ENCODE peak calls at places on chromosomes 3 and 15, in eight cellular contexts. X is tibial artery, U is RWPE1, R is cardiac muscle cell, I is endodermal cell, A is nephron progenitor cell, J is sigmoid colon, B is IMR-90. L is an unnamed sample.

GRCh38 chr3:23385327-23385726 is 182.2 kb downstream of the UBE2E2 start:
- DNase-seq in X (no peak), U (no peak), R (no peak), I (no peak), A (no peak), J (no peak), B (no peak), L (no peak)

GRCh38 chr3:76685858-76686257 is 354.0 kb upstream of the ROBO2 start:
- DNase-seq in X (no peak), U (no peak), R (no peak), I (no peak), A (no peak), J (no peak), B (no peak), L (no peak)

GRCh38 chr15:95439812-95440380 is 890.6 kb upstream of the NR2F2 start:
- DNase-seq in X (no peak), U (no peak), R (no peak), I (peak; percentile 55), A (no peak), J (no peak), B (peak; percentile 68), L (no peak)

GRCh38 chr15:90379263-90379662 is 8.8 kb upstream of the IQGAP1 start:
- DNase-seq in X (no peak), U (no peak), R (no peak), I (no peak), A (no peak), J (no peak), B (no peak), L (no peak)

GRCh38 chr3:13285007-13285567 is 135.0 kb downstream of the NUP210 start:
- DNase-seq in X (peak; percentile 48), U (no peak), R (no peak), I (no peak), A (no peak), J (peak; percentile 46), B (no peak), L (no peak)

GRCh38 chr15:100869151-100869999 is 10.3 kb upstream of the ALDH1A3 start:
- DNase-seq in X (no peak), U (no peak), R (no peak), I (peak; percentile 91), A (peak; percentile 61), J (no peak), B (no peak), L (no peak)

GRCh38 chr3:69051796-69052566 is at the start of gene TMF1:
- DNase-seq in X (peak; percentile 99), U (peak; percentile 94), R (peak; percentile 99), I (peak; percentile 99), A (peak; percentile 98), J (peak; percentile 99), B (peak; percentile 99), L (peak; percentile 99)

GRCh38 chr3:176767385-176767784 is 429.9 kb downstream of the TBL1XR1 start:
- DNase-seq in X (peak; percentile 68), U (peak; percentile 40), R (peak; percentile 76), I (no peak), A (no peak), J (peak; percentile 72), B (peak; percentile 28), L (no peak)

GRCh38 chr3:156772588-156773206 is 53.5 kb upstream of the LEKR1 start:
- DNase-seq in X (no peak), U (no peak), R (peak; percentile 37), I (no peak), A (no peak), J (no peak), B (peak; percentile 42), L (no peak)

GRCh38 chr15:78811124-78811824 is at the start of gene ADAMTS7:
- DNase-seq in X (peak; percentile 84), U (peak; percentile 93), R (peak; percentile 88), I (peak; percentile 94), A (peak; percentile 91), J (peak; percentile 88), B (peak; percentile 71), L (peak; percentile 25)

GRCh38 chr15:45457641-45458539 is 64.7 kb downstream of the SLC30A4 start:
- DNase-seq in X (no peak), U (peak; percentile 68), R (peak; percentile 84), I (peak; percentile 88), A (peak; percentile 74), J (peak; percentile 78), B (peak; percentile 77), L (peak; percentile 75)

GRCh38 chr3:129992781-129993180 is 18.3 kb downstream of the TRH start:
- DNase-seq in X (no peak), U (peak; percentile 20), R (peak; percentile 16), I (peak; percentile 72), A (no peak), J (no peak), B (no peak), L (no peak)

GRCh38 chr15:100593431-100593830 is 8.6 kb downstream of the LINS1 start:
- DNase-seq in X (no peak), U (no peak), R (no peak), I (no peak), A (no peak), J (no peak), B (no peak), L (no peak)

GRCh38 chr3:195102609-195103467 is 168.1 kb downstream of the XXYLT1 start:
- DNase-seq in X (peak; percentile 64), U (peak; percentile 75), R (peak; percentile 97), I (no peak), A (no peak), J (peak; percentile 55), B (peak; percentile 98), L (peak; percentile 97)

GRCh38 chr3:100902572-100902971 is 90.6 kb downstream of the ABI3BP start:
- DNase-seq in X (no peak), U (no peak), R (peak; percentile 39), I (no peak), A (no peak), J (no peak), B (peak; percentile 22), L (peak; percentile 56)

GRCh38 chr15:25668901-25669300 is 194.2 kb downstream of the ATP10A start:
- DNase-seq in X (no peak), U (no peak), R (no peak), I (no peak), A (no peak), J (no peak), B (no peak), L (no peak)

GRCh38 chr3:47022540-47023161 is 43.2 kb downstream of the NBEAL2 start:
- DNase-seq in X (no peak), U (no peak), R (peak; percentile 13), I (no peak), A (no peak), J (peak; percentile 66), B (peak; percentile 48), L (no peak)

GRCh38 chr3:42148982-42149432 is 57.9 kb downstream of the TRAK1 start:
- DNase-seq in X (peak; percentile 79), U (peak; percentile 33), R (peak; percentile 90), I (peak; percentile 90), A (peak; percentile 74), J (peak; percentile 87), B (peak; percentile 91), L (peak; percentile 51)

GRCh38 chr15:65333863-65334262 is 29.4 kb downstream of the RNU5B-1 start:
- DNase-seq in X (no peak), U (no peak), R (no peak), I (no peak), A (no peak), J (no peak), B (no peak), L (no peak)

GRCh38 chr3:194009892-194010533 is 125.9 kb upstream of the HES1 start:
- DNase-seq in X (no peak), U (no peak), R (no peak), I (peak; percentile 84), A (no peak), J (no peak), B (no peak), L (no peak)
- TF ChIP-seq CTCF in X (no peak), U (no peak), R (no peak), I (peak; percentile 60), A (no peak), J (no peak), B (no peak), L (no peak)

GRCh38 chr15:35698331-35698730 is 152.4 kb upstream of the DPH6 start:
- DNase-seq in X (no peak), U (no peak), R (no peak), I (no peak), A (no peak), J (no peak), B (no peak), L (no peak)

GRCh38 chr15:35695002-35695401 is 149.0 kb upstream of the DPH6 start:
- DNase-seq in X (no peak), U (no peak), R (no peak), I (no peak), A (no peak), J (no peak), B (no peak), L (no peak)

GRCh38 chr15:35696767-35697231 is 150.8 kb upstream of the DPH6 start:
- DNase-seq in X (no peak), U (peak; percentile 74), R (peak; percentile 86), I (peak; percentile 58), A (no peak), J (no peak), B (peak; percentile 93), L (peak; percentile 81)

GRCh38 chr15:35698978-35699377 is 153.0 kb upstream of the DPH6 start:
- DNase-seq in X (no peak), U (no peak), R (no peak), I (no peak), A (no peak), J (no peak), B (no peak), L (no peak)

GRCh38 chr15:35697549-35698299 is 151.8 kb upstream of the DPH6 start:
- DNase-seq in X (no peak), U (peak; percentile 43), R (peak; percentile 70), I (peak; percentile 58), A (no peak), J (no peak), B (peak; percentile 82), L (peak; percentile 32)
- TF ChIP-seq CTCF in X (no peak), U (no peak), R (no peak), I (peak; percentile 47), A (no peak), J (no peak), B (no peak), L (peak; percentile 26)

GRCh38 chr3:84772841-84773240 is 185.9 kb upstream of the CADM2 start:
- DNase-seq in X (no peak), U (no peak), R (no peak), I (no peak), A (no peak), J (no peak), B (no peak), L (no peak)
- TF ChIP-seq CTCF in X (no peak), U (no peak), R (no peak), I (peak; percentile 68), A (no peak), J (no peak), B (no peak), L (no peak)

GRCh38 chr3:79726795-79727194 is 41.0 kb downstream of the ROBO1 start:
- DNase-seq in X (no peak), U (no peak), R (no peak), I (no peak), A (no peak), J (no peak), B (no peak), L (no peak)

GRCh38 chr3:79729096-79729495 is 38.7 kb downstream of the ROBO1 start:
- DNase-seq in X (no peak), U (no peak), R (peak; percentile 3), I (no peak), A (no peak), J (no peak), B (no peak), L (no peak)

GRCh38 chr3:79724206-79724605 is 43.6 kb downstream of the ROBO1 start:
- DNase-seq in X (no peak), U (no peak), R (no peak), I (peak; percentile 77), A (peak; percentile 16), J (no peak), B (no peak), L (no peak)
- TF ChIP-seq CTCF in X (no peak), U (no peak), R (no peak), I (peak; percentile 73), A (peak; percentile 33), J (no peak), B (no peak), L (no peak)

GRCh38 chr3:154023148-154023547 is 98.0 kb upstream of the ARHGEF26 start:
- DNase-seq in X (no peak), U (no peak), R (peak; percentile 16), I (no peak), A (no peak), J (no peak), B (no peak), L (no peak)
- TF ChIP-seq CTCF in X (no peak), U (no peak), R (no peak), I (no peak), A (no peak), J (no peak), B (no peak), L (no peak)